ENCODE peak calls at places on chromosome 13, in five cellular contexts. One of them, this sample, is unnamed.

GRCh38 chr13:99935772-99936171 is 35.8 kb downstream of the ZIC5 start:
- DNase-seq in HepG2: no peak
- DNase-seq in fibroblast of lung: no peak
- DNase-seq in SK-N-SH: no peak
- DNase-seq in neuronal stem cell: no peak
- DNase-seq in this sample: peak; percentile 82

GRCh38 chr13:19586904-19587634 is 25.7 kb upstream of the TPTE2 start:
- DNase-seq in HepG2: peak; percentile 65
- DNase-seq in fibroblast of lung: peak; percentile 50
- DNase-seq in SK-N-SH: peak; percentile 52
- DNase-seq in neuronal stem cell: no peak
- DNase-seq in this sample: no peak

GRCh38 chr13:87736849-87737400 is 65.8 kb downstream of the SLITRK5 start:
- DNase-seq in HepG2: no peak
- DNase-seq in fibroblast of lung: no peak
- DNase-seq in SK-N-SH: no peak
- DNase-seq in neuronal stem cell: no peak
- DNase-seq in this sample: no peak

GRCh38 chr13:75566658-75567057 is 17.1 kb downstream of the UCHL3 start:
- DNase-seq in HepG2: peak; percentile 31
- DNase-seq in fibroblast of lung: peak; percentile 36
- DNase-seq in SK-N-SH: peak; percentile 15
- DNase-seq in neuronal stem cell: no peak
- DNase-seq in this sample: no peak

GRCh38 chr13:30121666-30122065 is 185.7 kb downstream of the KATNAL1 start:
- DNase-seq in HepG2: no peak
- DNase-seq in fibroblast of lung: no peak
- DNase-seq in SK-N-SH: no peak
- DNase-seq in neuronal stem cell: no peak
- DNase-seq in this sample: no peak

GRCh38 chr13:104024416-104025170 is 958.4 kb upstream of the SLC10A2 start:
- DNase-seq in HepG2: no peak
- DNase-seq in fibroblast of lung: peak; percentile 49
- DNase-seq in SK-N-SH: no peak
- DNase-seq in neuronal stem cell: no peak
- DNase-seq in this sample: no peak

GRCh38 chr13:109145631-109146030 is 516.2 kb downstream of the MYO16 start:
- DNase-seq in HepG2: peak; percentile 13
- DNase-seq in fibroblast of lung: peak; percentile 64
- DNase-seq in SK-N-SH: peak; percentile 79
- DNase-seq in neuronal stem cell: peak; percentile 24
- DNase-seq in this sample: no peak

GRCh38 chr13:31278874-31279273 is 79.1 kb downstream of the B3GLCT start:
- DNase-seq in HepG2: no peak
- DNase-seq in fibroblast of lung: peak; percentile 70
- DNase-seq in SK-N-SH: no peak
- DNase-seq in neuronal stem cell: no peak
- DNase-seq in this sample: no peak

GRCh38 chr13:59458908-59459579 is 704.7 kb downstream of the DIAPH3 start:
- DNase-seq in HepG2: no peak
- DNase-seq in fibroblast of lung: peak; percentile 88
- DNase-seq in SK-N-SH: no peak
- DNase-seq in neuronal stem cell: no peak
- DNase-seq in this sample: no peak

GRCh38 chr13:73194310-73194709 is 135.5 kb downstream of the KLF5 start:
- DNase-seq in HepG2: peak; percentile 26
- DNase-seq in fibroblast of lung: no peak
- DNase-seq in SK-N-SH: peak; percentile 4
- DNase-seq in neuronal stem cell: no peak
- DNase-seq in this sample: no peak

GRCh38 chr13:38607136-38607535 is 79.7 kb upstream of the FREM2 start:
- DNase-seq in HepG2: no peak
- DNase-seq in fibroblast of lung: peak; percentile 10
- DNase-seq in SK-N-SH: no peak
- DNase-seq in neuronal stem cell: no peak
- DNase-seq in this sample: no peak

GRCh38 chr13:58933475-58933874 is 1230.3 kb downstream of the DIAPH3 start:
- DNase-seq in HepG2: no peak
- DNase-seq in fibroblast of lung: no peak
- DNase-seq in SK-N-SH: no peak
- DNase-seq in neuronal stem cell: no peak
- DNase-seq in this sample: no peak

GRCh38 chr13:30906411-30906990 is 430 bp downstream of the MEDAG start:
- DNase-seq in HepG2: no peak
- DNase-seq in fibroblast of lung: peak; percentile 17
- DNase-seq in SK-N-SH: no peak
- DNase-seq in neuronal stem cell: no peak
- DNase-seq in this sample: peak; percentile 60

GRCh38 chr13:44918323-44919102 is 70.8 kb downstream of the NUFIP1 start:
- DNase-seq in HepG2: peak; percentile 88
- DNase-seq in fibroblast of lung: peak; percentile 96
- DNase-seq in SK-N-SH: peak; percentile 83
- DNase-seq in neuronal stem cell: no peak
- DNase-seq in this sample: peak; percentile 96

GRCh38 chr13:102033316-102033715 is 368.5 kb downstream of the FGF14 start:
- DNase-seq in HepG2: no peak
- DNase-seq in fibroblast of lung: no peak
- DNase-seq in SK-N-SH: no peak
- DNase-seq in neuronal stem cell: no peak
- DNase-seq in this sample: no peak

GRCh38 chr13:103140001-103140671 is 73.9 kb upstream of the SLC10A2 start:
- DNase-seq in HepG2: peak; percentile 12
- DNase-seq in fibroblast of lung: no peak
- DNase-seq in SK-N-SH: peak; percentile 10
- DNase-seq in neuronal stem cell: no peak
- DNase-seq in this sample: peak; percentile 62

GRCh38 chr13:46551410-46552301 is 1.3 kb upstream of the LRCH1 start:
- DNase-seq in HepG2: peak; percentile 61
- DNase-seq in fibroblast of lung: peak; percentile 72
- DNase-seq in SK-N-SH: peak; percentile 65
- DNase-seq in neuronal stem cell: peak; percentile 62
- DNase-seq in this sample: peak; percentile 90

GRCh38 chr13:91576590-91576989 is 178.2 kb downstream of the GPC5 start:
- DNase-seq in HepG2: peak; percentile 1
- DNase-seq in fibroblast of lung: no peak
- DNase-seq in SK-N-SH: no peak
- DNase-seq in neuronal stem cell: no peak
- DNase-seq in this sample: peak; percentile 82

GRCh38 chr13:27182844-27183497 is 11.4 kb upstream of the USP12 start:
- DNase-seq in HepG2: peak; percentile 67
- DNase-seq in fibroblast of lung: peak; percentile 94
- DNase-seq in SK-N-SH: no peak
- DNase-seq in neuronal stem cell: no peak
- DNase-seq in this sample: no peak

GRCh38 chr13:38350114-38350617 is 515 bp downstream of the UFM1 start:
- DNase-seq in HepG2: peak; percentile 49
- DNase-seq in fibroblast of lung: peak; percentile 68
- DNase-seq in SK-N-SH: peak; percentile 41
- DNase-seq in neuronal stem cell: no peak
- DNase-seq in this sample: no peak

GRCh38 chr13:84400711-84401110 is 518.4 kb upstream of the SLITRK1 start:
- DNase-seq in HepG2: no peak
- DNase-seq in fibroblast of lung: peak; percentile 98
- DNase-seq in SK-N-SH: no peak
- DNase-seq in neuronal stem cell: no peak
- DNase-seq in this sample: no peak

GRCh38 chr13:101626925-101627555 is 174.6 kb downstream of the ITGBL1 start:
- DNase-seq in HepG2: no peak
- DNase-seq in fibroblast of lung: no peak
- DNase-seq in SK-N-SH: no peak
- DNase-seq in neuronal stem cell: no peak
- DNase-seq in this sample: no peak

DNA sequence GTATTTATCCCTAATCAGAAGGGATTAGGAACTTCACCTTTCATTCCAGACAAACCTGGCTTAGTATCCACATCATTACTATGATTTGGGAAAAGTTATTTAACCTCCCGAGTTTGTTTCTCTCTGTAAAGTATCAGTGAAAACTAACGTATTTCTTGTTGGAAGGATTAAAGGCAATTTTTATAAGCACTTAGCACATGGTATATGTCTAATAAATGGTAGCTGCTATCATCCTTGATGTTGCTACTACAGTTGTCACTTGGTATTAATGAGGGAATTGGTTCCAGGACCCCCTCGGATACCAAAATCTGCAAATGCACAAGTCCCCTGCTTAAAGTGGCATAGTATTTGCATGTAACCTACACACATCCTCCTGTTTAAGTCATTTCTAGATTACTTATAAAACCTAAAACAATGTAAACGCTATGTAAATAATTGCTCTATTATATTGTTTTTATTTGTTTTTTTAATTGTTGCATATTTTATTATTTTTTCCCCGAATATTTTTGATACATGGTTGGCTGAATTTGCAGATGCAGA is 42.7 kb upstream of the FAM124A start:
- DNase-seq in HepG2: no peak
- DNase-seq in fibroblast of lung: no peak
- DNase-seq in SK-N-SH: no peak
- DNase-seq in neuronal stem cell: no peak
- DNase-seq in this sample: no peak
- H3K4me3 ChIP-seq in HepG2: no peak overlapping the region
- H3K4me3 ChIP-seq in fibroblast of lung: no peak overlapping the region
- H3K4me3 ChIP-seq in SK-N-SH: no peak overlapping the region
- H3K4me3 ChIP-seq in neuronal stem cell: no peak overlapping the region
- H3K4me3 ChIP-seq in this sample: no peak overlapping the region

GRCh38 chr13:35471466-35472307 is 4.8 kb downstream of the MAB21L1 start:
- DNase-seq in HepG2: no peak
- DNase-seq in fibroblast of lung: no peak
- DNase-seq in SK-N-SH: no peak
- DNase-seq in neuronal stem cell: peak; percentile 48
- DNase-seq in this sample: peak; percentile 60
- H3K9ac ChIP-seq in HepG2: no peak overlapping the region
- H3K9ac ChIP-seq in fibroblast of lung: no peak overlapping the region
- H3K9ac ChIP-seq in SK-N-SH: peak overlapping the region; percentile 89
- H3K9ac ChIP-seq in neuronal stem cell: no peak overlapping the region
- H3K9ac ChIP-seq in this sample: no peak overlapping the region

GRCh38 chr13:23790591-23791170 is 98.5 kb downstream of the MIPEP start:
- DNase-seq in HepG2: no peak
- DNase-seq in fibroblast of lung: peak; percentile 96
- DNase-seq in SK-N-SH: no peak
- DNase-seq in neuronal stem cell: no peak
- DNase-seq in this sample: no peak

GRCh38 chr13:23792680-23793079 is 96.5 kb downstream of the MIPEP start:
- DNase-seq in HepG2: no peak
- DNase-seq in fibroblast of lung: peak; percentile 29
- DNase-seq in SK-N-SH: no peak
- DNase-seq in neuronal stem cell: no peak
- DNase-seq in this sample: no peak

GRCh38 chr13:23796546-23796945 is 92.7 kb downstream of the MIPEP start:
- DNase-seq in HepG2: peak; percentile 34
- DNase-seq in fibroblast of lung: peak; percentile 14
- DNase-seq in SK-N-SH: no peak
- DNase-seq in neuronal stem cell: no peak
- DNase-seq in this sample: no peak

GRCh38 chr13:23794267-23795161 is 94.7 kb downstream of the MIPEP start:
- DNase-seq in HepG2: no peak
- DNase-seq in fibroblast of lung: peak; percentile 70
- DNase-seq in SK-N-SH: no peak
- DNase-seq in neuronal stem cell: no peak
- DNase-seq in this sample: no peak

GRCh38 chr13:23793711-23794110 is 95.5 kb downstream of the MIPEP start:
- DNase-seq in HepG2: no peak
- DNase-seq in fibroblast of lung: no peak
- DNase-seq in SK-N-SH: no peak
- DNase-seq in neuronal stem cell: no peak
- DNase-seq in this sample: no peak
- H3K4me3 ChIP-seq in HepG2: no peak overlapping the region
- H3K4me3 ChIP-seq in fibroblast of lung: no peak overlapping the region
- H3K4me3 ChIP-seq in SK-N-SH: no peak overlapping the region
- H3K4me3 ChIP-seq in neuronal stem cell: no peak overlapping the region
- H3K4me3 ChIP-seq in this sample: no peak overlapping the region

DNA sequence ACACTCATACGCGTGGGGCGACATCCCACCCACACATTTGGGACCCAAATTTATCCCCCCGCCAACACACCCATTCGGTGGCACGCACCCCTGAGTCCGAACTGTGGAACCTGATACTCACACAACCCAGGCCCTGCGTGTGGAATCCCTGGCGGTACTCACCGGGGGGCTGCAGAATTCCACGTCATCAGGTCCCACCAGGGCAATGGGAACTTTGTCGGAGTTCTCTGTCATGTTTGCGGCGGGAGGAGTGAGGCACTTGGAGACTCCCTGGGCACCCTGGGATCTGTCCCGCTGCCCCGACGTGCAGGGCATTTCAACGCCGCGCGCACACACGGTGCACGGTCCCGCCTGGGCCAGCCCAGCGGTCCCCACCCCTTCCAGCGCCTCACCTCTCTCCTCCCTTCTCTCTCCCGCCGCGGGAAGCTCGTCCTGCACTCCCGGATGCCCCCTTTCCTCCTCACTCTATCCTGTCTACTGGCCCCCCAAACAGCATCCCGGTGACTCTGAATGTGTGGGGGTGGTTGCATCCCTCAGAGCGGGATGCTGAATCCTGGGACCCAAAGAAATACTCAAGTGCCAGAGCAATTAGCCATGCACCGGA is at the start of gene CNMD:
- DNase-seq in HepG2: no peak
- DNase-seq in fibroblast of lung: no peak
- DNase-seq in SK-N-SH: no peak
- DNase-seq in neuronal stem cell: no peak
- DNase-seq in this sample: peak; percentile 76
- H3K9ac ChIP-seq in HepG2: no peak within 1 kb of the TSS
- H3K9ac ChIP-seq in fibroblast of lung: no peak within 1 kb of the TSS
- H3K9ac ChIP-seq in SK-N-SH: no peak within 1 kb of the TSS
- H3K9ac ChIP-seq in neuronal stem cell: peak within 1 kb of the TSS; percentile 91
- H3K9ac ChIP-seq in this sample: no peak within 1 kb of the TSS